ENCODE peak calls at places on chromosomes 11 and 22, in nine cellular contexts. E is AG09319, A is germinal center, P is kidney glomerular epithelial cell, I is ELR, F is WTC11, C is substantia nigra, Z is A549, O is B cell. B is an unnamed sample.

GRCh38 chr11:70247042-70247709 is 23.3 kb upstream of the PPFIA1 start:
- DNase-seq in E (no peak), A (no peak), P (peak; percentile 29), I (peak; percentile 17), F (no peak), C (no peak), Z (no peak), O (no peak), B (no peak)

GRCh38 chr22:46618667-46619066 is 1.5 kb upstream of the GRAMD4 start:
- DNase-seq in E (no peak), A (no peak), P (no peak), I (no peak), F (no peak), C (no peak), Z (no peak), O (no peak), B (no peak)

GRCh38 chr11:132142102-132142501 is 771.7 kb downstream of the NTM start:
- DNase-seq in E (no peak), A (no peak), P (no peak), I (no peak), F (no peak), C (no peak), Z (no peak), O (no peak), B (no peak)

GRCh38 chr11:108037636-108038035 is 28.9 kb downstream of the CUL5 start:
- DNase-seq in E (peak; percentile 24), A (no peak), P (no peak), I (no peak), F (no peak), C (no peak), Z (no peak), O (no peak), B (no peak)

GRCh38 chr22:29426476-29426875 is 11.9 kb upstream of the RFPL1 start:
- DNase-seq in E (no peak), A (no peak), P (no peak), I (no peak), F (no peak), C (no peak), Z (no peak), O (no peak), B (no peak)

GRCh38 chr11:72584933-72585597 is 89.2 kb downstream of the PDE2A start:
- DNase-seq in E (no peak), A (no peak), P (no peak), I (no peak), F (no peak), C (no peak), Z (no peak), O (peak; percentile 58), B (no peak)

GRCh38 chr11:62605467-62605866 is 3.8 kb upstream of the MTA2 start:
- DNase-seq in E (no peak), A (no peak), P (no peak), I (no peak), F (no peak), C (no peak), Z (no peak), O (no peak), B (no peak)

GRCh38 chr11:13008625-13009475 is at the start of gene RASSF10:
- DNase-seq in E (no peak), A (peak; percentile 22), P (peak; percentile 66), I (peak; percentile 54), F (peak; percentile 95), C (peak; percentile 69), Z (peak; percentile 96), O (peak; percentile 27), B (no peak)

GRCh38 chr11:18836415-18836814 is 44.8 kb upstream of the PTPN5 start:
- DNase-seq in E (no peak), A (no peak), P (no peak), I (no peak), F (peak; percentile 22), C (no peak), Z (no peak), O (no peak), B (no peak)

GRCh38 chr11:78228467-78228866 is 39.7 kb downstream of the USP35 start:
- DNase-seq in E (no peak), A (peak; percentile 68), P (peak; percentile 45), I (peak; percentile 67), F (no peak), C (peak; percentile 13), Z (peak; percentile 51), O (peak; percentile 67), B (peak; percentile 53)

GRCh38 chr11:118921121-118921928 is 4.4 kb downstream of the BCL9L start:
- DNase-seq in E (peak; percentile 75), A (no peak), P (peak; percentile 64), I (peak; percentile 76), F (no peak), C (peak; percentile 33), Z (no peak), O (peak; percentile 19), B (peak; percentile 37)

GRCh38 chr11:113168804-113169342 is 145.5 kb upstream of the TTC12 start:
- DNase-seq in E (no peak), A (no peak), P (no peak), I (no peak), F (no peak), C (no peak), Z (no peak), O (no peak), B (no peak)

GRCh38 chr11:2268911-2269600 is 1.3 kb downstream of the ASCL2 start:
- DNase-seq in E (no peak), A (peak; percentile 69), P (no peak), I (peak; percentile 10), F (peak; percentile 75), C (no peak), Z (no peak), O (peak; percentile 86), B (no peak)

GRCh38 chr22:17087176-17088131 is 2.7 kb downstream of the IL17RA start:
- DNase-seq in E (peak; percentile 34), A (no peak), P (no peak), I (peak; percentile 54), F (no peak), C (no peak), Z (no peak), O (peak; percentile 27), B (no peak)

GRCh38 chr22:36900880-36901279 is 12.5 kb upstream of the CSF2RB start:
- DNase-seq in E (no peak), A (no peak), P (no peak), I (no peak), F (peak; percentile 61), C (no peak), Z (no peak), O (no peak), B (no peak)

GRCh38 chr11:106395716-106396349 is 318.4 kb downstream of the AASDHPPT start:
- DNase-seq in E (no peak), A (no peak), P (no peak), I (peak; percentile 31), F (no peak), C (no peak), Z (no peak), O (no peak), B (no peak)

GRCh38 chr11:47572715-47573255 is 6.0 kb downstream of the KBTBD4 start:
- DNase-seq in E (no peak), A (no peak), P (no peak), I (no peak), F (no peak), C (no peak), Z (no peak), O (no peak), B (peak; percentile 42)

GRCh38 chr11:97254790-97255189 is 865.0 kb downstream of the JRKL start:
- DNase-seq in E (no peak), A (no peak), P (no peak), I (no peak), F (no peak), C (no peak), Z (no peak), O (no peak), B (no peak)

GRCh38 chr11:124638500-124638899 is 15.8 kb downstream of the TBRG1 start:
- DNase-seq in E (no peak), A (no peak), P (no peak), I (no peak), F (no peak), C (no peak), Z (no peak), O (no peak), B (no peak)

GRCh38 chr22:27416553-27417427 is 384.8 kb downstream of the MN1 start:
- DNase-seq in E (peak; percentile 74), A (no peak), P (peak; percentile 83), I (peak; percentile 75), F (peak; percentile 56), C (no peak), Z (no peak), O (no peak), B (no peak)